ENCODE peak calls at places on chromosomes 2 and 18, in nine cellular contexts. One of them, this sample, is unnamed.

GRCh38 chr2:234203135-234203984 is 152.9 kb downstream of the SPP2 start:
- DNase-seq in NCI-H1092: no peak
- DNase-seq in H4: peak; percentile 90
- DNase-seq in anterior cingulate cortex: no peak
- DNase-seq in effector CD4-positive, alpha-beta T cell: no peak
- DNase-seq in glutamatergic neuron: no peak
- DNase-seq in KBM-7: no peak
- DNase-seq in left cardiac atrium: no peak
- DNase-seq in nephron progenitor cell: no peak
- DNase-seq in this sample: no peak

GRCh38 chr18:53033128-53033527 is 693.1 kb downstream of the DCC start:
- DNase-seq in NCI-H1092: no peak
- DNase-seq in H4: no peak
- DNase-seq in anterior cingulate cortex: no peak
- DNase-seq in effector CD4-positive, alpha-beta T cell: no peak
- DNase-seq in glutamatergic neuron: no peak
- DNase-seq in KBM-7: no peak
- DNase-seq in left cardiac atrium: no peak
- DNase-seq in nephron progenitor cell: no peak
- DNase-seq in this sample: no peak

GRCh38 chr2:45661828-45662227 is 10.4 kb downstream of the PRKCE start:
- DNase-seq in NCI-H1092: no peak
- DNase-seq in H4: no peak
- DNase-seq in anterior cingulate cortex: no peak
- DNase-seq in effector CD4-positive, alpha-beta T cell: no peak
- DNase-seq in glutamatergic neuron: no peak
- DNase-seq in KBM-7: no peak
- DNase-seq in left cardiac atrium: no peak
- DNase-seq in nephron progenitor cell: no peak
- DNase-seq in this sample: no peak

GRCh38 chr18:11761553-11761952 is 72.5 kb downstream of the GNAL start:
- DNase-seq in NCI-H1092: no peak
- DNase-seq in H4: no peak
- DNase-seq in anterior cingulate cortex: no peak
- DNase-seq in effector CD4-positive, alpha-beta T cell: no peak
- DNase-seq in glutamatergic neuron: no peak
- DNase-seq in KBM-7: no peak
- DNase-seq in left cardiac atrium: no peak
- DNase-seq in nephron progenitor cell: no peak
- DNase-seq in this sample: no peak

GRCh38 chr2:169365093-169365483 is 2.8 kb upstream of the LRP2 start:
- DNase-seq in NCI-H1092: no peak
- DNase-seq in H4: no peak
- DNase-seq in anterior cingulate cortex: no peak
- DNase-seq in effector CD4-positive, alpha-beta T cell: no peak
- DNase-seq in glutamatergic neuron: no peak
- DNase-seq in KBM-7: peak; percentile 14
- DNase-seq in left cardiac atrium: no peak
- DNase-seq in nephron progenitor cell: no peak
- DNase-seq in this sample: no peak

GRCh38 chr2:207531024-207531411 is 1.3 kb downstream of the CREB1 start:
- DNase-seq in NCI-H1092: no peak
- DNase-seq in H4: no peak
- DNase-seq in anterior cingulate cortex: no peak
- DNase-seq in effector CD4-positive, alpha-beta T cell: no peak
- DNase-seq in glutamatergic neuron: no peak
- DNase-seq in KBM-7: no peak
- DNase-seq in left cardiac atrium: no peak
- DNase-seq in nephron progenitor cell: no peak
- DNase-seq in this sample: no peak

GRCh38 chr2:182018218-182018617 is 32.6 kb downstream of the PPP1R1C start:
- DNase-seq in NCI-H1092: no peak
- DNase-seq in H4: no peak
- DNase-seq in anterior cingulate cortex: no peak
- DNase-seq in effector CD4-positive, alpha-beta T cell: no peak
- DNase-seq in glutamatergic neuron: no peak
- DNase-seq in KBM-7: no peak
- DNase-seq in left cardiac atrium: no peak
- DNase-seq in nephron progenitor cell: no peak
- DNase-seq in this sample: no peak

GRCh38 chr2:65939687-65940086 is 495.2 kb upstream of the MEIS1 start:
- DNase-seq in NCI-H1092: no peak
- DNase-seq in H4: no peak
- DNase-seq in anterior cingulate cortex: no peak
- DNase-seq in effector CD4-positive, alpha-beta T cell: no peak
- DNase-seq in glutamatergic neuron: no peak
- DNase-seq in KBM-7: no peak
- DNase-seq in left cardiac atrium: no peak
- DNase-seq in nephron progenitor cell: no peak
- DNase-seq in this sample: no peak

GRCh38 chr18:59386909-59387515 is 27.9 kb upstream of the LMAN1 start:
- DNase-seq in NCI-H1092: no peak
- DNase-seq in H4: no peak
- DNase-seq in anterior cingulate cortex: no peak
- DNase-seq in effector CD4-positive, alpha-beta T cell: no peak
- DNase-seq in glutamatergic neuron: no peak
- DNase-seq in KBM-7: no peak
- DNase-seq in left cardiac atrium: no peak
- DNase-seq in nephron progenitor cell: no peak
- DNase-seq in this sample: no peak

GRCh38 chr18:36717422-36718110 is 111.2 kb downstream of the TPGS2 start:
- DNase-seq in NCI-H1092: no peak
- DNase-seq in H4: no peak
- DNase-seq in anterior cingulate cortex: no peak
- DNase-seq in effector CD4-positive, alpha-beta T cell: no peak
- DNase-seq in glutamatergic neuron: no peak
- DNase-seq in KBM-7: no peak
- DNase-seq in left cardiac atrium: no peak
- DNase-seq in nephron progenitor cell: no peak
- DNase-seq in this sample: no peak

GRCh38 chr2:70085711-70086277 is 1.5 kb upstream of the PCBP1 start:
- DNase-seq in NCI-H1092: no peak
- DNase-seq in H4: no peak
- DNase-seq in anterior cingulate cortex: no peak
- DNase-seq in effector CD4-positive, alpha-beta T cell: no peak
- DNase-seq in glutamatergic neuron: no peak
- DNase-seq in KBM-7: no peak
- DNase-seq in left cardiac atrium: no peak
- DNase-seq in nephron progenitor cell: no peak
- DNase-seq in this sample: no peak

GRCh38 chr2:62894966-62895631 is 155.5 kb upstream of the OTX1 start:
- DNase-seq in NCI-H1092: no peak
- DNase-seq in H4: no peak
- DNase-seq in anterior cingulate cortex: no peak
- DNase-seq in effector CD4-positive, alpha-beta T cell: no peak
- DNase-seq in glutamatergic neuron: no peak
- DNase-seq in KBM-7: no peak
- DNase-seq in left cardiac atrium: no peak
- DNase-seq in nephron progenitor cell: no peak
- DNase-seq in this sample: no peak

GRCh38 chr18:37199741-37200140 is 365.9 kb downstream of the CELF4 start:
- DNase-seq in NCI-H1092: no peak
- DNase-seq in H4: no peak
- DNase-seq in anterior cingulate cortex: no peak
- DNase-seq in effector CD4-positive, alpha-beta T cell: no peak
- DNase-seq in glutamatergic neuron: no peak
- DNase-seq in KBM-7: no peak
- DNase-seq in left cardiac atrium: no peak
- DNase-seq in nephron progenitor cell: no peak
- DNase-seq in this sample: no peak

GRCh38 chr2:214481204-214481603 is 70.3 kb downstream of the VWC2L start:
- DNase-seq in NCI-H1092: peak; percentile 27
- DNase-seq in H4: peak; percentile 35
- DNase-seq in anterior cingulate cortex: no peak
- DNase-seq in effector CD4-positive, alpha-beta T cell: no peak
- DNase-seq in glutamatergic neuron: no peak
- DNase-seq in KBM-7: no peak
- DNase-seq in left cardiac atrium: no peak
- DNase-seq in nephron progenitor cell: no peak
- DNase-seq in this sample: no peak

GRCh38 chr2:44623622-44624351 is 262.0 kb downstream of the CAMKMT start:
- DNase-seq in NCI-H1092: peak; percentile 66
- DNase-seq in H4: no peak
- DNase-seq in anterior cingulate cortex: no peak
- DNase-seq in effector CD4-positive, alpha-beta T cell: no peak
- DNase-seq in glutamatergic neuron: no peak
- DNase-seq in KBM-7: no peak
- DNase-seq in left cardiac atrium: no peak
- DNase-seq in nephron progenitor cell: no peak
- DNase-seq in this sample: no peak

GRCh38 chr2:47253440-47253839 is 98.3 kb upstream of the STPG4 start:
- DNase-seq in NCI-H1092: no peak
- DNase-seq in H4: no peak
- DNase-seq in anterior cingulate cortex: no peak
- DNase-seq in effector CD4-positive, alpha-beta T cell: no peak
- DNase-seq in glutamatergic neuron: no peak
- DNase-seq in KBM-7: no peak
- DNase-seq in left cardiac atrium: no peak
- DNase-seq in nephron progenitor cell: no peak
- DNase-seq in this sample: no peak

GRCh38 chr2:232571026-232571474 is 20.6 kb downstream of the EIF4E2 start:
- DNase-seq in NCI-H1092: no peak
- DNase-seq in H4: no peak
- DNase-seq in anterior cingulate cortex: no peak
- DNase-seq in effector CD4-positive, alpha-beta T cell: no peak
- DNase-seq in glutamatergic neuron: no peak
- DNase-seq in KBM-7: no peak
- DNase-seq in left cardiac atrium: no peak
- DNase-seq in nephron progenitor cell: no peak
- DNase-seq in this sample: no peak

GRCh38 chr2:187091664-187092063 is 242.7 kb upstream of the ZSWIM2 start:
- DNase-seq in NCI-H1092: no peak
- DNase-seq in H4: no peak
- DNase-seq in anterior cingulate cortex: no peak
- DNase-seq in effector CD4-positive, alpha-beta T cell: no peak
- DNase-seq in glutamatergic neuron: no peak
- DNase-seq in KBM-7: no peak
- DNase-seq in left cardiac atrium: no peak
- DNase-seq in nephron progenitor cell: no peak
- DNase-seq in this sample: no peak

GRCh38 chr2:30771200-30771599 is 36.0 kb downstream of the CAPN13 start:
- DNase-seq in NCI-H1092: no peak
- DNase-seq in H4: no peak
- DNase-seq in anterior cingulate cortex: no peak
- DNase-seq in effector CD4-positive, alpha-beta T cell: no peak
- DNase-seq in glutamatergic neuron: no peak
- DNase-seq in KBM-7: no peak
- DNase-seq in left cardiac atrium: no peak
- DNase-seq in nephron progenitor cell: no peak
- DNase-seq in this sample: no peak

GRCh38 chr2:28750316-28751101 is 1.1 kb upstream of the PPP1CB start:
- DNase-seq in NCI-H1092: no peak
- DNase-seq in H4: peak; percentile 15
- DNase-seq in anterior cingulate cortex: no peak
- DNase-seq in effector CD4-positive, alpha-beta T cell: peak; percentile 14
- DNase-seq in glutamatergic neuron: no peak
- DNase-seq in KBM-7: peak; percentile 47
- DNase-seq in left cardiac atrium: no peak
- DNase-seq in nephron progenitor cell: no peak
- DNase-seq in this sample: no peak

GRCh38 chr2:204436267-204436666 is 109.0 kb upstream of the PARD3B start:
- DNase-seq in NCI-H1092: no peak
- DNase-seq in H4: no peak
- DNase-seq in anterior cingulate cortex: no peak
- DNase-seq in effector CD4-positive, alpha-beta T cell: no peak
- DNase-seq in glutamatergic neuron: no peak
- DNase-seq in KBM-7: no peak
- DNase-seq in left cardiac atrium: no peak
- DNase-seq in nephron progenitor cell: no peak
- DNase-seq in this sample: no peak

GRCh38 chr2:225573603-225574002 is 174.1 kb downstream of the NYAP2 start:
- DNase-seq in NCI-H1092: no peak
- DNase-seq in H4: no peak
- DNase-seq in anterior cingulate cortex: no peak
- DNase-seq in effector CD4-positive, alpha-beta T cell: no peak
- DNase-seq in glutamatergic neuron: no peak
- DNase-seq in KBM-7: no peak
- DNase-seq in left cardiac atrium: no peak
- DNase-seq in nephron progenitor cell: no peak
- DNase-seq in this sample: no peak

GRCh38 chr2:4217737-4218136 is 514.4 kb downstream of the DCDC2C start:
- DNase-seq in NCI-H1092: no peak
- DNase-seq in H4: no peak
- DNase-seq in anterior cingulate cortex: no peak
- DNase-seq in effector CD4-positive, alpha-beta T cell: no peak
- DNase-seq in glutamatergic neuron: no peak
- DNase-seq in KBM-7: no peak
- DNase-seq in left cardiac atrium: no peak
- DNase-seq in nephron progenitor cell: no peak
- DNase-seq in this sample: no peak

GRCh38 chr18:27004056-27004829 is 138.7 kb upstream of the AQP4 start:
- DNase-seq in NCI-H1092: no peak
- DNase-seq in H4: peak; percentile 15
- DNase-seq in anterior cingulate cortex: no peak
- DNase-seq in effector CD4-positive, alpha-beta T cell: no peak
- DNase-seq in glutamatergic neuron: no peak
- DNase-seq in KBM-7: peak; percentile 1
- DNase-seq in left cardiac atrium: no peak
- DNase-seq in nephron progenitor cell: no peak
- DNase-seq in this sample: no peak

GRCh38 chr18:76357585-76358265 is 137.3 kb downstream of the ZNF516 start:
- DNase-seq in NCI-H1092: no peak
- DNase-seq in H4: no peak
- DNase-seq in anterior cingulate cortex: no peak
- DNase-seq in effector CD4-positive, alpha-beta T cell: no peak
- DNase-seq in glutamatergic neuron: no peak
- DNase-seq in KBM-7: no peak
- DNase-seq in left cardiac atrium: no peak
- DNase-seq in nephron progenitor cell: no peak
- DNase-seq in this sample: no peak

GRCh38 chr18:47964086-47964485 is 33.6 kb upstream of the SMAD2 start:
- DNase-seq in NCI-H1092: peak; percentile 47
- DNase-seq in H4: no peak
- DNase-seq in anterior cingulate cortex: no peak
- DNase-seq in effector CD4-positive, alpha-beta T cell: no peak
- DNase-seq in glutamatergic neuron: no peak
- DNase-seq in KBM-7: no peak
- DNase-seq in left cardiac atrium: no peak
- DNase-seq in nephron progenitor cell: no peak
- DNase-seq in this sample: no peak

GRCh38 chr2:171762879-171763573 is 75.8 kb downstream of the DYNC1I2 start:
- DNase-seq in NCI-H1092: no peak
- DNase-seq in H4: no peak
- DNase-seq in anterior cingulate cortex: no peak
- DNase-seq in effector CD4-positive, alpha-beta T cell: no peak
- DNase-seq in glutamatergic neuron: peak; percentile 48
- DNase-seq in KBM-7: no peak
- DNase-seq in left cardiac atrium: no peak
- DNase-seq in nephron progenitor cell: no peak
- DNase-seq in this sample: no peak

GRCh38 chr2:200756618-200757321 is 54.9 kb upstream of the BZW1 start:
- DNase-seq in NCI-H1092: no peak
- DNase-seq in H4: peak; percentile 48
- DNase-seq in anterior cingulate cortex: no peak
- DNase-seq in effector CD4-positive, alpha-beta T cell: no peak
- DNase-seq in glutamatergic neuron: no peak
- DNase-seq in KBM-7: no peak
- DNase-seq in left cardiac atrium: no peak
- DNase-seq in nephron progenitor cell: no peak
- DNase-seq in this sample: no peak

GRCh38 chr2:224520064-224520463 is 65.1 kb downstream of the CUL3 start:
- DNase-seq in NCI-H1092: no peak
- DNase-seq in H4: peak; percentile 70
- DNase-seq in anterior cingulate cortex: no peak
- DNase-seq in effector CD4-positive, alpha-beta T cell: no peak
- DNase-seq in glutamatergic neuron: no peak
- DNase-seq in KBM-7: no peak
- DNase-seq in left cardiac atrium: no peak
- DNase-seq in nephron progenitor cell: no peak
- DNase-seq in this sample: no peak

GRCh38 chr2:236164201-236164982 is 3.8 kb downstream of the GBX2 start:
- DNase-seq in NCI-H1092: peak; percentile 7
- DNase-seq in H4: no peak
- DNase-seq in anterior cingulate cortex: no peak
- DNase-seq in effector CD4-positive, alpha-beta T cell: no peak
- DNase-seq in glutamatergic neuron: peak; percentile 72
- DNase-seq in KBM-7: no peak
- DNase-seq in left cardiac atrium: no peak
- DNase-seq in nephron progenitor cell: peak; percentile 78
- DNase-seq in this sample: no peak

GRCh38 chr2:106919012-106919411 is 33.0 kb upstream of the ST6GAL2 start:
- DNase-seq in NCI-H1092: no peak
- DNase-seq in H4: no peak
- DNase-seq in anterior cingulate cortex: no peak
- DNase-seq in effector CD4-positive, alpha-beta T cell: no peak
- DNase-seq in glutamatergic neuron: no peak
- DNase-seq in KBM-7: no peak
- DNase-seq in left cardiac atrium: no peak
- DNase-seq in nephron progenitor cell: no peak
- DNase-seq in this sample: no peak

This sample was measured in lower lobe of right lung.